ENCODE peak calls at places on chromosomes 4 and X, in nine cellular contexts. B is adipocyte, O is fibroblast of lung, P is nephron progenitor cell, Q is left cardiac atrium, F is choroid plexus epithelial cell, W is HT1080, J is stomach, I is T-helper 17 cell. C is an unnamed sample.

GRCh38 chrX:22889824-22890223 is 109.9 kb upstream of the DDX53 start:
- DNase-seq in O (no peak), W (no peak), Q (no peak), F (no peak), I (no peak), B (no peak), P (no peak), J (no peak), C (no peak)

GRCh38 chr4:183333202-183333601 is 11.0 kb upstream of the CLDN24 start:
- DNase-seq in Q (no peak), W (no peak), B (no peak), O (no peak), P (no peak), J (no peak), I (no peak), F (no peak), C (no peak)

GRCh38 chrX:112941209-112941788 is 100.7 kb upstream of the AMOT start:
- DNase-seq in B (peak), J (no peak), Q (no peak), P (no peak), W (peak), F (no peak), O (no peak), I (no peak), C (no peak)

GRCh38 chr4:173529505-173530325 is at the start of gene HAND2:
- DNase-seq in J (no peak), P (peak), Q (peak), B (peak), W (peak), F (no peak), O (peak), I (no peak), C (no peak)

GRCh38 chr4:74531952-74532794 is 87.2 kb downstream of the AREG start:
- DNase-seq in O (peak), J (no peak), P (no peak), Q (no peak), W (peak), I (no peak), B (peak), F (peak), C (no peak)

GRCh38 chr4:185878633-185879032 is 66.6 kb upstream of the SORBS2 start:
- DNase-seq in F (no peak), O (no peak), I (no peak), J (no peak), W (no peak), P (no peak), B (no peak), Q (no peak), C (no peak)

GRCh38 chrX:128800138-128800537 is 723.2 kb downstream of the SMARCA1 start:
- DNase-seq in J (no peak), P (no peak), F (peak), Q (no peak), I (no peak), W (no peak), B (no peak), O (no peak), C (no peak)

GRCh38 chrX:10173331-10173900 is 16.6 kb downstream of the CLCN4 start:
- DNase-seq in B (peak), F (peak), I (no peak), Q (peak), J (peak), W (peak), O (peak), P (peak), C (no peak)

GRCh38 chrX:17414057-17414658 is 39.2 kb downstream of the NHS start:
- DNase-seq in O (no peak), F (no peak), B (no peak), P (no peak), Q (no peak), W (no peak), I (no peak), J (no peak), C (no peak)

GRCh38 chr4:102521570-102522553 is 20.7 kb downstream of the NFKB1 start:
- DNase-seq in P (no peak), Q (no peak), B (no peak), O (no peak), J (no peak), I (no peak), W (no peak), F (no peak), C (no peak)

GRCh38 chr4:94419956-94420355 is 31.8 kb upstream of the PDLIM5 start:
- DNase-seq in B (peak), F (peak), P (no peak), Q (no peak), O (peak), J (no peak), W (peak), I (no peak), C (no peak)

GRCh38 chrX:21374163-21374993 is at the start of gene CNKSR2:
- DNase-seq in B (peak), I (peak), P (peak), O (peak), J (peak), W (peak), F (peak), Q (peak), C (peak)

GRCh38 chr4:71765349-71765748 is 18.5 kb downstream of the GC start:
- DNase-seq in O (peak), J (no peak), Q (no peak), F (peak), P (no peak), I (no peak), W (no peak), B (peak), C (no peak)

GRCh38 chrX:28988246-28988645 is 401.0 kb downstream of the IL1RAPL1 start:
- DNase-seq in Q (no peak), J (peak), F (no peak), I (no peak), P (no peak), W (peak), O (no peak), B (no peak), C (no peak)

GRCh38 chrX:24902808-24903207 is 113.0 kb downstream of the ARX start:
- DNase-seq in B (peak), F (peak), Q (no peak), J (no peak), P (no peak), W (peak), I (no peak), O (peak), C (no peak)

GRCh38 chr4:146545102-146545501 is 23.4 kb upstream of the SLC10A7 start:
- DNase-seq in B (peak), Q (no peak), P (no peak), F (peak), I (no peak), W (peak), O (peak), J (no peak), C (no peak)

GRCh38 chrX:703466-704210 is 73.0 kb downstream of the SHOX start:
- DNase-seq in B (peak), I (no peak), Q (no peak), P (no peak), O (no peak), W (no peak), F (peak), J (no peak), C (no peak)

GRCh38 chr4:186954506-186954905 is 230.8 kb upstream of the FAT1 start:
- DNase-seq in W (no peak), B (no peak), I (no peak), Q (no peak), F (no peak), O (no peak), J (no peak), P (no peak), C (no peak)

GRCh38 chr4:152939655-152940054 is 3.5 kb downstream of the FHDC1 start:
- DNase-seq in O (no peak), W (no peak), P (no peak), J (no peak), B (no peak), Q (no peak), I (no peak), F (no peak), C (no peak)

GRCh38 chr4:170446782-170447181 is 357.0 kb upstream of the AADAT start:
- DNase-seq in F (no peak), I (no peak), J (no peak), B (no peak), P (no peak), Q (no peak), O (no peak), W (no peak), C (no peak)

GRCh38 chr4:632926-633325 is 7.6 kb downstream of the PDE6B start:
- DNase-seq in P (no peak), I (no peak), J (no peak), Q (no peak), W (no peak), F (no peak), O (no peak), B (no peak), C (no peak)

GRCh38 chr4:2712261-2712842 is 43.8 kb downstream of the TNIP2 start:
- DNase-seq in W (no peak), O (peak), F (peak), B (no peak), P (no peak), Q (no peak), J (no peak), I (no peak), C (no peak)

GRCh38 chr4:73034896-73035295 is 34.6 kb downstream of the COX18 start:
- DNase-seq in W (no peak), O (no peak), B (no peak), I (no peak), F (peak), Q (no peak), P (no peak), J (no peak), C (no peak)

GRCh38 chr4:18934197-18934596 is 912.6 kb upstream of the LCORL start:
- DNase-seq in F (peak), B (peak), I (no peak), W (peak), J (no peak), P (no peak), Q (no peak), O (peak), C (no peak)

GRCh38 chrX:31098081-31098480 is 26.2 kb upstream of the FTHL17 start:
- DNase-seq in W (no peak), F (no peak), O (no peak), J (no peak), B (no peak), P (no peak), Q (no peak), I (no peak), C (no peak)

GRCh38 chrX:13690836-13691235 is 1.9 kb downstream of the RAB9A start:
- DNase-seq in I (no peak), O (no peak), Q (no peak), F (no peak), P (no peak), W (no peak), B (peak), J (no peak), C (no peak)

GRCh38 chr4:61200195-61200990 is at the start of gene ADGRL3:
- DNase-seq in Q (no peak), O (peak), B (peak), F (peak), W (no peak), P (peak), I (no peak), J (no peak), C (no peak)

GRCh38 chrX:118736394-118737010 is 9.1 kb downstream of the IL13RA1 start:
- DNase-seq in P (no peak), O (peak), W (no peak), J (no peak), I (no peak), Q (no peak), B (no peak), F (no peak), C (no peak)

C was measured in memory B cell.